ENCODE peak calls at places on chromosomes 13 and 19, in four cellular contexts. J is NCI-H774; P is stimulated activated CD4-positive, alpha-beta T cell treated with anti-CD3 and anti-CD28 coated beads, Interleukin-1b, Interleukin-23, amount 100 ng/mL, for 1 hour; N is hepatocyte. C is an unnamed sample.

GRCh38 chr13:42539670-42540069 is 34.3 kb upstream of the TNFSF11 start:
- DNase-seq in N (no peak), J (no peak), P (no peak), C (no peak)

GRCh38 chr13:26042781-26043180 is 9.0 kb downstream of the SHISA2 start:
- DNase-seq in N (no peak), J (no peak), P (no peak), C (no peak)

GRCh38 chr19:36093146-36093662 is 17.7 kb upstream of the OVOL3 start:
- DNase-seq in N (no peak), P (no peak), J (no peak), C (no peak)

GRCh38 chr19:2727640-2727944 is 6.4 kb upstream of the DIRAS1 start:
- DNase-seq in J (no peak), N (no peak), P (no peak), C (no peak)

GRCh38 chr13:101515504-101515903 is 63.0 kb downstream of the ITGBL1 start:
- DNase-seq in P (no peak), J (no peak), N (no peak), C (no peak)

GRCh38 chr19:35224681-35225604 is 3.6 kb downstream of the FAM187B start:
- DNase-seq in P (no peak), N (no peak), J (no peak), C (no peak)

GRCh38 chr19:940591-941291 is 14.9 kb downstream of the ARID3A start:
- DNase-seq in P (peak), N (no peak), J (peak), C (no peak)

GRCh38 chr19:43589680-43590079 is 6.3 kb downstream of the IRGQ start:
- DNase-seq in J (no peak), N (no peak), P (no peak), C (no peak)

GRCh38 chr19:32173836-32174235 is 171.6 kb upstream of the ZNF507 start:
- DNase-seq in P (no peak), N (no peak), J (no peak), C (no peak)